ENCODE peak calls at places on chromosomes 1 and 21, in ten cellular contexts. One of them, this sample, is unnamed.

GRCh38 chr1:99758073-99758511 is 8.3 kb downstream of the FRRS1 start:
- ATAC-seq in activated naive CD8-positive, alpha-beta T cell treated with anti-CD3 and anti-CD28 coated beads, Interleukin-2, amount 10 ng/mL, durations not matched to agents 7 days and 5 days: no peak
- ATAC-seq in omental fat pad: no peak
- ATAC-seq in GM12878: peak
- ATAC-seq in SK-N-SH treated with all-trans-retinoic acid at 6 μM for 48 hours: peak
- ATAC-seq in CD4-positive, alpha-beta T cell: no peak
- ATAC-seq in heart left ventricle: no peak
- ATAC-seq in memory B cell: no peak
- ATAC-seq in T-helper 17 cell: no peak
- ATAC-seq in HepG2: no peak
- ATAC-seq in this sample: no peak

GRCh38 chr1:35666916-35667315 is 25.6 kb upstream of the PSMB2 start:
- ATAC-seq in activated naive CD8-positive, alpha-beta T cell treated with anti-CD3 and anti-CD28 coated beads, Interleukin-2, amount 10 ng/mL, durations not matched to agents 7 days and 5 days: no peak
- ATAC-seq in omental fat pad: no peak
- ATAC-seq in GM12878: no peak
- ATAC-seq in SK-N-SH treated with all-trans-retinoic acid at 6 μM for 48 hours: no peak
- ATAC-seq in CD4-positive, alpha-beta T cell: no peak
- ATAC-seq in heart left ventricle: no peak
- ATAC-seq in memory B cell: no peak
- ATAC-seq in T-helper 17 cell: no peak
- ATAC-seq in HepG2: no peak
- ATAC-seq in this sample: no peak

GRCh38 chr21:15134711-15135110 is 69.9 kb upstream of the NRIP1 start:
- ATAC-seq in activated naive CD8-positive, alpha-beta T cell treated with anti-CD3 and anti-CD28 coated beads, Interleukin-2, amount 10 ng/mL, durations not matched to agents 7 days and 5 days: no peak
- ATAC-seq in omental fat pad: no peak
- ATAC-seq in GM12878: no peak
- ATAC-seq in SK-N-SH treated with all-trans-retinoic acid at 6 μM for 48 hours: no peak
- ATAC-seq in CD4-positive, alpha-beta T cell: no peak
- ATAC-seq in heart left ventricle: peak
- ATAC-seq in memory B cell: no peak
- ATAC-seq in T-helper 17 cell: no peak
- ATAC-seq in HepG2: no peak
- ATAC-seq in this sample: no peak

GRCh38 chr1:54649921-54650320 is 8.3 kb downstream of the MROH7 start:
- ATAC-seq in activated naive CD8-positive, alpha-beta T cell treated with anti-CD3 and anti-CD28 coated beads, Interleukin-2, amount 10 ng/mL, durations not matched to agents 7 days and 5 days: no peak
- ATAC-seq in omental fat pad: no peak
- ATAC-seq in GM12878: no peak
- ATAC-seq in SK-N-SH treated with all-trans-retinoic acid at 6 μM for 48 hours: no peak
- ATAC-seq in CD4-positive, alpha-beta T cell: no peak
- ATAC-seq in heart left ventricle: no peak
- ATAC-seq in memory B cell: no peak
- ATAC-seq in T-helper 17 cell: no peak
- ATAC-seq in HepG2: peak
- ATAC-seq in this sample: no peak

GRCh38 chr1:217133092-217133491 is 409.9 kb upstream of the ESRRG start:
- ATAC-seq in activated naive CD8-positive, alpha-beta T cell treated with anti-CD3 and anti-CD28 coated beads, Interleukin-2, amount 10 ng/mL, durations not matched to agents 7 days and 5 days: no peak
- ATAC-seq in omental fat pad: no peak
- ATAC-seq in GM12878: no peak
- ATAC-seq in SK-N-SH treated with all-trans-retinoic acid at 6 μM for 48 hours: no peak
- ATAC-seq in CD4-positive, alpha-beta T cell: no peak
- ATAC-seq in heart left ventricle: no peak
- ATAC-seq in memory B cell: no peak
- ATAC-seq in T-helper 17 cell: no peak
- ATAC-seq in HepG2: no peak
- ATAC-seq in this sample: no peak

GRCh38 chr1:32864375-32865019 is 6.2 kb downstream of the FNDC5 start:
- ATAC-seq in activated naive CD8-positive, alpha-beta T cell treated with anti-CD3 and anti-CD28 coated beads, Interleukin-2, amount 10 ng/mL, durations not matched to agents 7 days and 5 days: no peak
- ATAC-seq in omental fat pad: no peak
- ATAC-seq in GM12878: no peak
- ATAC-seq in SK-N-SH treated with all-trans-retinoic acid at 6 μM for 48 hours: no peak
- ATAC-seq in CD4-positive, alpha-beta T cell: no peak
- ATAC-seq in heart left ventricle: peak
- ATAC-seq in memory B cell: no peak
- ATAC-seq in T-helper 17 cell: no peak
- ATAC-seq in HepG2: no peak
- ATAC-seq in this sample: no peak

GRCh38 chr1:32115496-32115895 is 7.6 kb downstream of the KPNA6 start:
- ATAC-seq in activated naive CD8-positive, alpha-beta T cell treated with anti-CD3 and anti-CD28 coated beads, Interleukin-2, amount 10 ng/mL, durations not matched to agents 7 days and 5 days: no peak
- ATAC-seq in omental fat pad: no peak
- ATAC-seq in GM12878: no peak
- ATAC-seq in SK-N-SH treated with all-trans-retinoic acid at 6 μM for 48 hours: no peak
- ATAC-seq in CD4-positive, alpha-beta T cell: no peak
- ATAC-seq in heart left ventricle: peak
- ATAC-seq in memory B cell: no peak
- ATAC-seq in T-helper 17 cell: no peak
- ATAC-seq in HepG2: no peak
- ATAC-seq in this sample: no peak

GRCh38 chr1:46037597-46037936 is 94.9 kb downstream of the PIK3R3 start:
- ATAC-seq in activated naive CD8-positive, alpha-beta T cell treated with anti-CD3 and anti-CD28 coated beads, Interleukin-2, amount 10 ng/mL, durations not matched to agents 7 days and 5 days: no peak
- ATAC-seq in omental fat pad: no peak
- ATAC-seq in GM12878: no peak
- ATAC-seq in SK-N-SH treated with all-trans-retinoic acid at 6 μM for 48 hours: no peak
- ATAC-seq in CD4-positive, alpha-beta T cell: no peak
- ATAC-seq in heart left ventricle: no peak
- ATAC-seq in memory B cell: no peak
- ATAC-seq in T-helper 17 cell: no peak
- ATAC-seq in HepG2: no peak
- ATAC-seq in this sample: no peak

GRCh38 chr1:197787623-197788536 is 12.6 kb upstream of the DENND1B start:
- ATAC-seq in activated naive CD8-positive, alpha-beta T cell treated with anti-CD3 and anti-CD28 coated beads, Interleukin-2, amount 10 ng/mL, durations not matched to agents 7 days and 5 days: no peak
- ATAC-seq in omental fat pad: no peak
- ATAC-seq in GM12878: no peak
- ATAC-seq in SK-N-SH treated with all-trans-retinoic acid at 6 μM for 48 hours: no peak
- ATAC-seq in CD4-positive, alpha-beta T cell: no peak
- ATAC-seq in heart left ventricle: peak
- ATAC-seq in memory B cell: no peak
- ATAC-seq in T-helper 17 cell: no peak
- ATAC-seq in HepG2: peak
- ATAC-seq in this sample: no peak

GRCh38 chr1:167086033-167086432 is 4.1 kb downstream of the GPA33 start:
- ATAC-seq in activated naive CD8-positive, alpha-beta T cell treated with anti-CD3 and anti-CD28 coated beads, Interleukin-2, amount 10 ng/mL, durations not matched to agents 7 days and 5 days: no peak
- ATAC-seq in omental fat pad: no peak
- ATAC-seq in GM12878: no peak
- ATAC-seq in SK-N-SH treated with all-trans-retinoic acid at 6 μM for 48 hours: no peak
- ATAC-seq in CD4-positive, alpha-beta T cell: no peak
- ATAC-seq in heart left ventricle: no peak
- ATAC-seq in memory B cell: no peak
- ATAC-seq in T-helper 17 cell: no peak
- ATAC-seq in HepG2: no peak
- ATAC-seq in this sample: no peak

GRCh38 chr1:232704256-232704655 is 74.3 kb upstream of the SIPA1L2 start:
- ATAC-seq in activated naive CD8-positive, alpha-beta T cell treated with anti-CD3 and anti-CD28 coated beads, Interleukin-2, amount 10 ng/mL, durations not matched to agents 7 days and 5 days: no peak
- ATAC-seq in omental fat pad: no peak
- ATAC-seq in GM12878: no peak
- ATAC-seq in SK-N-SH treated with all-trans-retinoic acid at 6 μM for 48 hours: no peak
- ATAC-seq in CD4-positive, alpha-beta T cell: no peak
- ATAC-seq in heart left ventricle: no peak
- ATAC-seq in memory B cell: no peak
- ATAC-seq in T-helper 17 cell: no peak
- ATAC-seq in HepG2: no peak
- ATAC-seq in this sample: no peak

GRCh38 chr1:94316836-94317789 is 79.7 kb upstream of the ARHGAP29 start:
- ATAC-seq in activated naive CD8-positive, alpha-beta T cell treated with anti-CD3 and anti-CD28 coated beads, Interleukin-2, amount 10 ng/mL, durations not matched to agents 7 days and 5 days: no peak
- ATAC-seq in omental fat pad: no peak
- ATAC-seq in GM12878: no peak
- ATAC-seq in SK-N-SH treated with all-trans-retinoic acid at 6 μM for 48 hours: no peak
- ATAC-seq in CD4-positive, alpha-beta T cell: no peak
- ATAC-seq in heart left ventricle: no peak
- ATAC-seq in memory B cell: no peak
- ATAC-seq in T-helper 17 cell: no peak
- ATAC-seq in HepG2: peak
- ATAC-seq in this sample: no peak

GRCh38 chr1:155287987-155288543 is 10.8 kb downstream of the HCN3 start:
- ATAC-seq in activated naive CD8-positive, alpha-beta T cell treated with anti-CD3 and anti-CD28 coated beads, Interleukin-2, amount 10 ng/mL, durations not matched to agents 7 days and 5 days: no peak
- ATAC-seq in omental fat pad: no peak
- ATAC-seq in GM12878: no peak
- ATAC-seq in SK-N-SH treated with all-trans-retinoic acid at 6 μM for 48 hours: no peak
- ATAC-seq in CD4-positive, alpha-beta T cell: no peak
- ATAC-seq in heart left ventricle: no peak
- ATAC-seq in memory B cell: no peak
- ATAC-seq in T-helper 17 cell: no peak
- ATAC-seq in HepG2: no peak
- ATAC-seq in this sample: no peak

GRCh38 chr1:108551157-108551862 is 8.6 kb upstream of the EEIG2 start:
- ATAC-seq in activated naive CD8-positive, alpha-beta T cell treated with anti-CD3 and anti-CD28 coated beads, Interleukin-2, amount 10 ng/mL, durations not matched to agents 7 days and 5 days: no peak
- ATAC-seq in omental fat pad: no peak
- ATAC-seq in GM12878: peak
- ATAC-seq in SK-N-SH treated with all-trans-retinoic acid at 6 μM for 48 hours: no peak
- ATAC-seq in CD4-positive, alpha-beta T cell: no peak
- ATAC-seq in heart left ventricle: no peak
- ATAC-seq in memory B cell: peak
- ATAC-seq in T-helper 17 cell: no peak
- ATAC-seq in HepG2: no peak
- ATAC-seq in this sample: no peak

GRCh38 chr1:42691157-42691498 is 8.9 kb downstream of the YBX1 start:
- ATAC-seq in activated naive CD8-positive, alpha-beta T cell treated with anti-CD3 and anti-CD28 coated beads, Interleukin-2, amount 10 ng/mL, durations not matched to agents 7 days and 5 days: no peak
- ATAC-seq in omental fat pad: no peak
- ATAC-seq in GM12878: peak
- ATAC-seq in SK-N-SH treated with all-trans-retinoic acid at 6 μM for 48 hours: no peak
- ATAC-seq in CD4-positive, alpha-beta T cell: no peak
- ATAC-seq in heart left ventricle: no peak
- ATAC-seq in memory B cell: peak
- ATAC-seq in T-helper 17 cell: no peak
- ATAC-seq in HepG2: no peak
- ATAC-seq in this sample: no peak

GRCh38 chr1:106276856-106277255 is 779.6 kb upstream of the PRMT6 start:
- ATAC-seq in activated naive CD8-positive, alpha-beta T cell treated with anti-CD3 and anti-CD28 coated beads, Interleukin-2, amount 10 ng/mL, durations not matched to agents 7 days and 5 days: no peak
- ATAC-seq in omental fat pad: no peak
- ATAC-seq in GM12878: no peak
- ATAC-seq in SK-N-SH treated with all-trans-retinoic acid at 6 μM for 48 hours: no peak
- ATAC-seq in CD4-positive, alpha-beta T cell: no peak
- ATAC-seq in heart left ventricle: no peak
- ATAC-seq in memory B cell: no peak
- ATAC-seq in T-helper 17 cell: no peak
- ATAC-seq in HepG2: no peak
- ATAC-seq in this sample: no peak

GRCh38 chr1:228664399-228664914 is 70.8 kb upstream of the RHOU start:
- ATAC-seq in activated naive CD8-positive, alpha-beta T cell treated with anti-CD3 and anti-CD28 coated beads, Interleukin-2, amount 10 ng/mL, durations not matched to agents 7 days and 5 days: no peak
- ATAC-seq in omental fat pad: peak
- ATAC-seq in GM12878: peak
- ATAC-seq in SK-N-SH treated with all-trans-retinoic acid at 6 μM for 48 hours: peak
- ATAC-seq in CD4-positive, alpha-beta T cell: no peak
- ATAC-seq in heart left ventricle: peak
- ATAC-seq in memory B cell: peak
- ATAC-seq in T-helper 17 cell: no peak
- ATAC-seq in HepG2: peak
- ATAC-seq in this sample: no peak

GRCh38 chr21:41520560-41521442 is 12.8 kb upstream of the TMPRSS2 start:
- ATAC-seq in activated naive CD8-positive, alpha-beta T cell treated with anti-CD3 and anti-CD28 coated beads, Interleukin-2, amount 10 ng/mL, durations not matched to agents 7 days and 5 days: peak
- ATAC-seq in omental fat pad: no peak
- ATAC-seq in GM12878: no peak
- ATAC-seq in SK-N-SH treated with all-trans-retinoic acid at 6 μM for 48 hours: no peak
- ATAC-seq in CD4-positive, alpha-beta T cell: no peak
- ATAC-seq in heart left ventricle: no peak
- ATAC-seq in memory B cell: no peak
- ATAC-seq in T-helper 17 cell: peak
- ATAC-seq in HepG2: no peak
- ATAC-seq in this sample: no peak

GRCh38 chr1:15424146-15424667 is 14.0 kb upstream of the CTRC start:
- ATAC-seq in activated naive CD8-positive, alpha-beta T cell treated with anti-CD3 and anti-CD28 coated beads, Interleukin-2, amount 10 ng/mL, durations not matched to agents 7 days and 5 days: no peak
- ATAC-seq in omental fat pad: no peak
- ATAC-seq in GM12878: no peak
- ATAC-seq in SK-N-SH treated with all-trans-retinoic acid at 6 μM for 48 hours: no peak
- ATAC-seq in CD4-positive, alpha-beta T cell: no peak
- ATAC-seq in heart left ventricle: no peak
- ATAC-seq in memory B cell: peak
- ATAC-seq in T-helper 17 cell: no peak
- ATAC-seq in HepG2: no peak
- ATAC-seq in this sample: no peak

GRCh38 chr1:24216254-24216653 is 29.2 kb upstream of the IFNLR1 start:
- ATAC-seq in activated naive CD8-positive, alpha-beta T cell treated with anti-CD3 and anti-CD28 coated beads, Interleukin-2, amount 10 ng/mL, durations not matched to agents 7 days and 5 days: no peak
- ATAC-seq in omental fat pad: peak
- ATAC-seq in GM12878: no peak
- ATAC-seq in SK-N-SH treated with all-trans-retinoic acid at 6 μM for 48 hours: peak
- ATAC-seq in CD4-positive, alpha-beta T cell: no peak
- ATAC-seq in heart left ventricle: no peak
- ATAC-seq in memory B cell: no peak
- ATAC-seq in T-helper 17 cell: no peak
- ATAC-seq in HepG2: peak
- ATAC-seq in this sample: no peak

GRCh38 chr1:85581802-85582686 is 1.5 kb downstream of the CCN1 start:
- ATAC-seq in activated naive CD8-positive, alpha-beta T cell treated with anti-CD3 and anti-CD28 coated beads, Interleukin-2, amount 10 ng/mL, durations not matched to agents 7 days and 5 days: no peak
- ATAC-seq in omental fat pad: no peak
- ATAC-seq in GM12878: no peak
- ATAC-seq in SK-N-SH treated with all-trans-retinoic acid at 6 μM for 48 hours: no peak
- ATAC-seq in CD4-positive, alpha-beta T cell: no peak
- ATAC-seq in heart left ventricle: peak
- ATAC-seq in memory B cell: no peak
- ATAC-seq in T-helper 17 cell: no peak
- ATAC-seq in HepG2: peak
- ATAC-seq in this sample: no peak

GRCh38 chr1:169043823-169044222 is 62.7 kb upstream of the ATP1B1 start:
- ATAC-seq in activated naive CD8-positive, alpha-beta T cell treated with anti-CD3 and anti-CD28 coated beads, Interleukin-2, amount 10 ng/mL, durations not matched to agents 7 days and 5 days: peak
- ATAC-seq in omental fat pad: no peak
- ATAC-seq in GM12878: peak
- ATAC-seq in SK-N-SH treated with all-trans-retinoic acid at 6 μM for 48 hours: no peak
- ATAC-seq in CD4-positive, alpha-beta T cell: no peak
- ATAC-seq in heart left ventricle: no peak
- ATAC-seq in memory B cell: no peak
- ATAC-seq in T-helper 17 cell: no peak
- ATAC-seq in HepG2: no peak
- ATAC-seq in this sample: no peak

GRCh38 chr1:3187415-3188149 is 118.6 kb downstream of the PRDM16 start:
- ATAC-seq in activated naive CD8-positive, alpha-beta T cell treated with anti-CD3 and anti-CD28 coated beads, Interleukin-2, amount 10 ng/mL, durations not matched to agents 7 days and 5 days: no peak
- ATAC-seq in omental fat pad: no peak
- ATAC-seq in GM12878: no peak
- ATAC-seq in SK-N-SH treated with all-trans-retinoic acid at 6 μM for 48 hours: no peak
- ATAC-seq in CD4-positive, alpha-beta T cell: no peak
- ATAC-seq in heart left ventricle: peak
- ATAC-seq in memory B cell: no peak
- ATAC-seq in T-helper 17 cell: no peak
- ATAC-seq in HepG2: no peak
- ATAC-seq in this sample: no peak

GRCh38 chr1:33365560-33365997 is 44.7 kb upstream of the A3GALT2 start:
- ATAC-seq in activated naive CD8-positive, alpha-beta T cell treated with anti-CD3 and anti-CD28 coated beads, Interleukin-2, amount 10 ng/mL, durations not matched to agents 7 days and 5 days: no peak
- ATAC-seq in omental fat pad: no peak
- ATAC-seq in GM12878: no peak
- ATAC-seq in SK-N-SH treated with all-trans-retinoic acid at 6 μM for 48 hours: no peak
- ATAC-seq in CD4-positive, alpha-beta T cell: no peak
- ATAC-seq in heart left ventricle: peak
- ATAC-seq in memory B cell: no peak
- ATAC-seq in T-helper 17 cell: no peak
- ATAC-seq in HepG2: no peak
- ATAC-seq in this sample: no peak

GRCh38 chr1:76288758-76289483 is 214.4 kb downstream of the ST6GALNAC3 start:
- ATAC-seq in activated naive CD8-positive, alpha-beta T cell treated with anti-CD3 and anti-CD28 coated beads, Interleukin-2, amount 10 ng/mL, durations not matched to agents 7 days and 5 days: no peak
- ATAC-seq in omental fat pad: no peak
- ATAC-seq in GM12878: no peak
- ATAC-seq in SK-N-SH treated with all-trans-retinoic acid at 6 μM for 48 hours: no peak
- ATAC-seq in CD4-positive, alpha-beta T cell: peak
- ATAC-seq in heart left ventricle: no peak
- ATAC-seq in memory B cell: no peak
- ATAC-seq in T-helper 17 cell: no peak
- ATAC-seq in HepG2: no peak
- ATAC-seq in this sample: no peak

GRCh38 chr1:41361495-41362356 is 492 bp downstream of the FOXO6 start:
- ATAC-seq in activated naive CD8-positive, alpha-beta T cell treated with anti-CD3 and anti-CD28 coated beads, Interleukin-2, amount 10 ng/mL, durations not matched to agents 7 days and 5 days: peak
- ATAC-seq in omental fat pad: no peak
- ATAC-seq in GM12878: peak
- ATAC-seq in SK-N-SH treated with all-trans-retinoic acid at 6 μM for 48 hours: no peak
- ATAC-seq in CD4-positive, alpha-beta T cell: peak
- ATAC-seq in heart left ventricle: no peak
- ATAC-seq in memory B cell: peak
- ATAC-seq in T-helper 17 cell: peak
- ATAC-seq in HepG2: peak
- ATAC-seq in this sample: peak

GRCh38 chr21:45078877-45079281 is 4.5 kb downstream of the ADARB1 start:
- ATAC-seq in activated naive CD8-positive, alpha-beta T cell treated with anti-CD3 and anti-CD28 coated beads, Interleukin-2, amount 10 ng/mL, durations not matched to agents 7 days and 5 days: peak
- ATAC-seq in omental fat pad: no peak
- ATAC-seq in GM12878: no peak
- ATAC-seq in SK-N-SH treated with all-trans-retinoic acid at 6 μM for 48 hours: no peak
- ATAC-seq in CD4-positive, alpha-beta T cell: peak
- ATAC-seq in heart left ventricle: no peak
- ATAC-seq in memory B cell: no peak
- ATAC-seq in T-helper 17 cell: peak
- ATAC-seq in HepG2: no peak
- ATAC-seq in this sample: peak

GRCh38 chr1:160227045-160227444 is 21.9 kb downstream of the PEA15 start:
- ATAC-seq in activated naive CD8-positive, alpha-beta T cell treated with anti-CD3 and anti-CD28 coated beads, Interleukin-2, amount 10 ng/mL, durations not matched to agents 7 days and 5 days: no peak
- ATAC-seq in omental fat pad: no peak
- ATAC-seq in GM12878: no peak
- ATAC-seq in SK-N-SH treated with all-trans-retinoic acid at 6 μM for 48 hours: no peak
- ATAC-seq in CD4-positive, alpha-beta T cell: no peak
- ATAC-seq in heart left ventricle: no peak
- ATAC-seq in memory B cell: no peak
- ATAC-seq in T-helper 17 cell: no peak
- ATAC-seq in HepG2: no peak
- ATAC-seq in this sample: no peak